ENCODE peak calls at places on chromosomes 7 and 10, in seven cellular contexts. J, E, V, Z, A, H and G are unnamed samples.

GRCh38 chr7:158374586-158374985 is 213.0 kb downstream of the PTPRN2 start:
- DNase-seq in J (no peak), E (no peak), H (no peak), Z (no peak), V (no peak), A (no peak), G (no peak)

GRCh38 chr10:22436526-22436892 is 91.2 kb downstream of the SPAG6 start:
- DNase-seq in V (no peak), J (no peak), H (no peak), A (no peak), E (no peak), Z (no peak), G (no peak)

GRCh38 chr7:151013728-151014497 is 10.4 kb downstream of the ATG9B start:
- DNase-seq in Z (peak; percentile 88), H (no peak), J (peak; percentile 22), V (peak; percentile 97), A (peak; percentile 98), E (peak; percentile 94), G (peak; percentile 90)

GRCh38 chr7:132779164-132779563 is 202.9 kb upstream of the PLXNA4 start:
- DNase-seq in V (no peak), A (no peak), Z (no peak), J (no peak), H (no peak), E (no peak), G (no peak)

GRCh38 chr7:55552320-55553086 is 19.8 kb downstream of the VOPP1 start:
- DNase-seq in A (peak; percentile 64), Z (no peak), E (peak; percentile 56), V (no peak), J (peak; percentile 90), H (peak; percentile 85), G (no peak)

GRCh38 chr7:18086165-18087030 is 58.8 kb upstream of the PRPS1L1 start:
- DNase-seq in V (peak; percentile 47), H (peak; percentile 16), E (peak; percentile 28), Z (peak; percentile 40), A (peak; percentile 34), J (no peak), G (peak; percentile 69)

GRCh38 chr7:114889646-114890285 is 32.1 kb upstream of the MDFIC start:
- DNase-seq in H (peak; percentile 100), Z (no peak), V (no peak), A (peak; percentile 92), J (peak; percentile 99), E (peak; percentile 77), G (no peak)

GRCh38 chr10:120946497-120946896 is 95.3 kb downstream of the WDR11 start:
- DNase-seq in V (no peak), E (no peak), Z (no peak), H (no peak), A (no peak), J (no peak), G (no peak)

GRCh38 chr7:6443372-6443941 is 4.3 kb downstream of the DAGLB start:
- DNase-seq in H (peak; percentile 89), A (peak; percentile 71), E (peak; percentile 98), V (no peak), Z (no peak), J (peak; percentile 96), G (no peak)

GRCh38 chr7:29102554-29103151 is 43.7 kb downstream of the CPVL start:
- DNase-seq in A (peak; percentile 83), Z (no peak), V (peak; percentile 81), J (peak; percentile 47), E (peak; percentile 85), H (peak; percentile 69), G (peak; percentile 46)

GRCh38 chr10:77474386-77474785 is 163.2 kb downstream of the KCNMA1 start:
- DNase-seq in H (no peak), Z (no peak), V (no peak), E (no peak), A (no peak), J (no peak), G (no peak)

GRCh38 chr10:104291439-104291951 is 22.5 kb downstream of the GSTO2 start:
- DNase-seq in H (peak; percentile 85), J (peak; percentile 84), Z (peak; percentile 82), A (peak; percentile 92), E (peak; percentile 89), V (peak; percentile 92), G (peak; percentile 62)

GRCh38 chr10:128860574-128860973 is 606.5 kb upstream of the MGMT start:
- DNase-seq in V (no peak), Z (no peak), E (no peak), A (no peak), J (no peak), H (no peak), G (peak; percentile 27)

GRCh38 chr10:133526957-133527588 is at the start of gene CYP2E1:
- DNase-seq in J (no peak), A (no peak), E (peak; percentile 18), V (no peak), Z (no peak), H (no peak), G (no peak)

GRCh38 chr10:62384057-62384446 is 9.9 kb downstream of the ZNF365 start:
- DNase-seq in Z (no peak), H (peak; percentile 23), E (peak; percentile 69), J (peak; percentile 88), A (no peak), V (no peak), G (no peak)

GRCh38 chr10:6635784-6636183 is 55.7 kb upstream of the PRKCQ start:
- DNase-seq in Z (no peak), H (no peak), A (no peak), J (no peak), E (no peak), V (no peak), G (no peak)

GRCh38 chr7:151849008-151849878 is 27.7 kb downstream of the PRKAG2 start:
- DNase-seq in A (no peak), J (no peak), H (no peak), V (no peak), E (no peak), Z (no peak), G (no peak)

GRCh38 chr7:91235211-91235832 is 28.9 kb upstream of the FZD1 start:
- DNase-seq in H (no peak), A (no peak), J (peak; percentile 40), Z (no peak), V (no peak), E (no peak), G (no peak)

GRCh38 chr10:90313548-90314325 is 544.1 kb downstream of the HTR7 start:
- DNase-seq in V (no peak), Z (no peak), H (peak; percentile 37), J (peak; percentile 25), E (peak; percentile 8), A (peak; percentile 52), G (no peak)
- H2BK5ac ChIP-seq in V (no peak overlapping the region), Z (no peak overlapping the region), H (no peak overlapping the region), J (no peak overlapping the region), E (no peak overlapping the region), A (no peak overlapping the region), G (no peak overlapping the region)

DNA sequence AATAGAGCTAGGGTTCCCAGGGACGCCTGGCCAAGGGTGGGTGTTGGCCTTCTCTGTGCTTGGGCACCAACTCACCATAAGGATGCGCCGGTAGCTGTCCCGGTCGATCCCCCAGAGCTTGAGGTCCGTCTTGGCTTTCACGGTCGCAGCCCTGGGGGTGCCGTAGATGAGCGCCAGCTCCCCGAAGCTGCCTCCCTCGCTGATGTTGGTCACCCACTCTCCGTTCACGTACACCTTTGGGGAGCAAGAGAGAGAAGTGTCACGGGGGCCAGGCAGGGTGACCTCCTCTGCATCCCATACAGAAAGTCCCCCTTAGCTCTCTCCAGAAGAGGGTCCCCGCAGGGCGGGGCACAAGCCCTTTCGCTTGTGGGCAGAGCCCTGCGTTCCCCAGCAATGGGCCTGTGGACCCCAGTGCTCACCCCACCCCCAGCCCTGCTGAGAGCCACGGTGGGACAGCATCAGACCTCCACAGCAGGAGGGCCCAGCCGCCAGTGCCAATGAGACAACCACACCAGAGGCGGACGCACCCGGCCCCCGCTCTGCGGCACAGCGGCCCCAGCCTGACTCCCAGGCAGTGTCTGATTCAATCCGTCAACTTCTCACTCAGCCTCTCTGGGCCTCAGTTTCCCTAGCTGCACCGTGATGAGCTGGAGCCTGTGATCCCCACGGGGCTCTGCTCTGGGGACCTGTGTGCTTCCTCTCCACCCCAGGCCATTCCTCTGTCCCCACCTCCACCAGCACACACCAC is 76.6 kb upstream of the PDGFA start:
- DNase-seq in V (no peak), J (no peak), A (no peak), E (no peak), H (no peak), Z (no peak), G (no peak)
- H2BK5ac ChIP-seq in V (no peak overlapping the region), J (no peak overlapping the region), A (no peak overlapping the region), E (no peak overlapping the region), H (no peak overlapping the region), Z (peak overlapping the region; percentile 19), G (no peak overlapping the region)

GRCh38 chr7:73974948-73975926 is 52.7 kb upstream of the ELN start:
- DNase-seq in H (no peak), J (no peak), A (no peak), Z (no peak), V (no peak), E (no peak), G (no peak)

GRCh38 chr7:73978681-73979563 is 49.1 kb upstream of the ELN start:
- DNase-seq in E (peak; percentile 85), H (no peak), J (no peak), Z (no peak), V (peak; percentile 84), A (peak; percentile 71), G (peak; percentile 29)

GRCh38 chr7:73980206-73980605 is 47.8 kb upstream of the ELN start:
- DNase-seq in E (no peak), J (no peak), Z (no peak), A (no peak), V (no peak), H (no peak), G (no peak)

GRCh38 chr7:73976761-73977625 is 51.0 kb upstream of the ELN start:
- DNase-seq in Z (no peak), V (peak; percentile 20), J (no peak), A (no peak), E (no peak), H (peak; percentile 26), G (no peak)

DNA sequence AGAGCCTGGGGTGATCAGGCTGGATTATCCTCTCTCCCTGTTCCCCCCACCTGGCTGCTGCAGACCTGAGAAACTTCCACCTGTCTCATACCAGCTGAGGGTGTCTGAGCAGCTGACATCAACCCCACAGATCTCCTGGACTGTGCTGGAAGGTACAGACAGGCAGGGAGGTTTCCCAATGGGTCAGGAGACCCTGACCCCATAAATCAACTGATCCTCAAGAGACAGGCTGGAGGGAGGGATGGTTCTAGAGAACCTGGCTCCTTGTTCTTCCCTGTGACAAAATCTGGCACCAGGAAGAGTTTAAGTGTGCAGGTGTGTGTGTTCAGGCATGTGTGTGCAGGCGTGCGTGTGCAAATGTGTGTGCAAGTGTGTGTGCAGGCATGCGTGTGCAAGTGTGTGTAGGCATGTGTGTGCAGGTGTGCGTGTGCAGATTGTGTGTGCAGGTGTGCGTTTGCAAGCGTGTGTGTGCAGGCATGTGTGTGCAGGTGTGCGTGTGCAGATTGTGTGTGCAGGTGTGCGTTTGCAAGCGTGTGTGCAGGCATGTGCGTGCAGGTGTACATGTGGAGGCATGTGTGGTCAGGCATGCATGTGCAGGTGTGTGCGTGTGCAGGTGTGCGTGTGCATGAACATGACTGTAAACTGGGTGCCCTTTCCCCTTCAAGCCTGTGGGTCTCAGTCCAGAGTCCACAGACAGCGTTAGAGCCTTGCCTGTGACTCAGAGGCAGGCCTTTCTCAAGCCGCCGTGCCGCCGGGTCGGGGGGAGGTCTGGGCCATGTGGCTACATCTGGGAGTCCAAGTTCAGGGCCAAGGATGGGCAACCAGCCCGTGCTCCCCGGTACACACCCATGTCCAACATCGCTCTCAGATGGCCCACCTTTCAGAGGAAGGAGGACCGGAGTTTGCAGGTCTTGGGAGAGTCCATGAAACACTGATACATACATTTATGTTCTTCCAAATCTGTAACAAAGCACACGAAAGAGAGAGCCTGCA is 50.1 kb upstream of the ELN start:
- DNase-seq in E (no peak), H (no peak), J (no peak), V (peak; percentile 22), Z (no peak), A (no peak), G (no peak)
- H2BK5ac ChIP-seq in E (no peak overlapping the region), H (no peak overlapping the region), J (no peak overlapping the region), V (no peak overlapping the region), Z (no peak overlapping the region), A (no peak overlapping the region), G (no peak overlapping the region)

GRCh38 chr10:11886138-11886474 is 63.0 kb downstream of the PROSER2 start:
- DNase-seq in V (no peak), E (no peak), A (no peak), J (no peak), Z (no peak), H (no peak), G (no peak)
- H2BK5ac ChIP-seq in V (no peak overlapping the region), E (no peak overlapping the region), A (no peak overlapping the region), J (no peak overlapping the region), Z (no peak overlapping the region), H (no peak overlapping the region), G (no peak overlapping the region)